ENCODE peak calls at places on chromosomes 13 and 19, in seven cellular contexts. N is upper lobe of right lung; Y is PC-9; R is Peyer's patch; G is lung; H is CD8-positive, alpha-beta memory T cell; U is pancreas. Q is an unnamed sample.

GRCh38 chr19:57302727-57303401 is 17.4 kb upstream of the ZNF543 start:
- DNase-seq in N (no peak), Y (peak; percentile 24), R (no peak), G (no peak), H (no peak), U (no peak), Q (no peak)

GRCh38 chr19:2523630-2524311 is 47.8 kb downstream of the GADD45B start:
- DNase-seq in N (no peak), Y (no peak), R (no peak), G (no peak), H (no peak), U (no peak), Q (peak; percentile 91)

GRCh38 chr19:39119830-39120229 is 5.8 kb upstream of the PAK4 start:
- DNase-seq in N (no peak), Y (no peak), R (no peak), G (no peak), H (no peak), U (no peak), Q (no peak)

GRCh38 chr13:38980628-38981078 is 10.0 kb downstream of the STOML3 start:
- DNase-seq in N (no peak), Y (no peak), R (no peak), G (no peak), H (no peak), U (no peak), Q (no peak)

GRCh38 chr13:44908266-44908665 is 81.0 kb downstream of the NUFIP1 start:
- DNase-seq in N (no peak), Y (no peak), R (no peak), G (no peak), H (no peak), U (no peak), Q (no peak)

GRCh38 chr13:41457589-41458186 is 338 bp downstream of the RGCC start:
- DNase-seq in N (peak; percentile 73), Y (no peak), R (peak; percentile 56), G (peak; percentile 33), H (no peak), U (no peak), Q (no peak)

GRCh38 chr13:32878172-32878571 is 138.1 kb upstream of the KL start:
- DNase-seq in N (no peak), Y (peak; percentile 67), R (no peak), G (peak; percentile 10), H (no peak), U (no peak), Q (no peak)

GRCh38 chr19:5293607-5294089 is 47.0 kb downstream of the PTPRS start:
- DNase-seq in N (peak; percentile 73), Y (no peak), R (no peak), G (no peak), H (no peak), U (no peak), Q (peak; percentile 69)

GRCh38 chr19:2164020-2164988 is 571 bp downstream of the DOT1L start:
- DNase-seq in N (no peak), Y (no peak), R (no peak), G (no peak), H (no peak), U (no peak), Q (peak; percentile 45)

GRCh38 chr13:31409678-31410356 is 210.0 kb downstream of the B3GLCT start:
- DNase-seq in N (no peak), Y (no peak), R (no peak), G (no peak), H (no peak), U (no peak), Q (no peak)

GRCh38 chr19:13995017-13995728 is 10.9 kb downstream of the RFX1 start:
- DNase-seq in N (no peak), Y (no peak), R (no peak), G (no peak), H (no peak), U (peak; percentile 84), Q (no peak)

GRCh38 chr19:45275370-45275971 is 24.4 kb downstream of the MARK4 start:
- DNase-seq in N (no peak), Y (no peak), R (no peak), G (no peak), H (no peak), U (no peak), Q (no peak)

GRCh38 chr19:2627319-2627829 is 75.1 kb downstream of the GNG7 start:
- DNase-seq in N (peak; percentile 89), Y (peak; percentile 91), R (peak; percentile 92), G (peak; percentile 78), H (no peak), U (peak; percentile 92), Q (peak; percentile 74)

GRCh38 chr13:41835871-41836270 is 125.0 kb downstream of the VWA8 start:
- DNase-seq in N (no peak), Y (no peak), R (no peak), G (no peak), H (no peak), U (no peak), Q (no peak)

GRCh38 chr19:46646402-46646801 is 10.4 kb upstream of the GNG8 start:
- DNase-seq in N (no peak), Y (no peak), R (no peak), G (no peak), H (no peak), U (no peak), Q (no peak)
- H3K4me1 ChIP-seq in N (no peaks in the 10 kb centered on the region), Y (no peaks in the 10 kb centered on the region), R (no peaks in the 10 kb centered on the region), G (peaks cover 4% of the 10 kb centered on the region), H (no peaks in the 10 kb centered on the region), U (no peaks in the 10 kb centered on the region), Q (no peaks in the 10 kb centered on the region)

GRCh38 chr13:91142572-91142971 is 204.9 kb upstream of the MIR17HG start:
- DNase-seq in N (no peak), Y (peak; percentile 53), R (no peak), G (no peak), H (no peak), U (peak; percentile 18), Q (no peak)
- H3K27ac ChIP-seq in N (no peak overlapping the region), Y (no peak overlapping the region), R (no peak overlapping the region), G (no peak overlapping the region), H (no peak overlapping the region), U (peak overlapping the region; percentile 67), Q (no peak overlapping the region)

DNA sequence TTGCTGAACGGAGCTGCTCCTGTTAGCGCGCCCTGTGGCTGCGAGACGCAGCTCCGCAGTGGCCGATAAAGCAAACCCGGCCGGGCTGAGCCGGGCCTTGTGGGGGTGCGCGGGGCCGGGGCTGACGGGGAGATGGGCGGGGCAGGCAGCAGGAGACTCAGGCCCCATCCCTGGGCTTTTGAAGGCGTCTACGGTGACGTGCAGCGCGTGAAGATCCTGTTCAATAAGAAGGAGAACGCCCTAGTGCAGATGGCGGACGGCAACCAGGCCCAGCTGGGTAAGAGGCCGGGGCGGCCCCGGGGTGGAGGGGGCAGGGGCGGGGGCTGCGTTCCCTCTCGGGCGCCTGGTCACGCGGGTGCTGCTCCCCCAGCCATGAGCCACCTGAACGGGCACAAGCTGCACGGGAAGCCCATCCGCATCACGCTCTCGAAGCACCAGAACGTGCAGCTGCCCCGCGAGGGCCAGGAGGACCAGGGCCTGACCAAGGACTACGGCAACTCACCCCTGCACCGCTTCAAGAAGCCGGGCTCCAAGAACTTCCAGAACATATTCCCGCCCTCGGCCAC is 11.0 kb downstream of the PTBP1 start:
- DNase-seq in N (peak; percentile 60), Y (no peak), R (no peak), G (no peak), H (no peak), U (no peak), Q (no peak)
- H3K36me3 ChIP-seq in N (peaks cover 90% of the 10 kb centered on the region), Y (peaks cover 24% of the 10 kb centered on the region), R (peaks cover 7% of the 10 kb centered on the region), G (peaks cover 64% of the 10 kb centered on the region), H (peaks cover 57% of the 10 kb centered on the region), U (peaks cover 87% of the 10 kb centered on the region), Q (peaks cover 97% of the 10 kb centered on the region)

DNA sequence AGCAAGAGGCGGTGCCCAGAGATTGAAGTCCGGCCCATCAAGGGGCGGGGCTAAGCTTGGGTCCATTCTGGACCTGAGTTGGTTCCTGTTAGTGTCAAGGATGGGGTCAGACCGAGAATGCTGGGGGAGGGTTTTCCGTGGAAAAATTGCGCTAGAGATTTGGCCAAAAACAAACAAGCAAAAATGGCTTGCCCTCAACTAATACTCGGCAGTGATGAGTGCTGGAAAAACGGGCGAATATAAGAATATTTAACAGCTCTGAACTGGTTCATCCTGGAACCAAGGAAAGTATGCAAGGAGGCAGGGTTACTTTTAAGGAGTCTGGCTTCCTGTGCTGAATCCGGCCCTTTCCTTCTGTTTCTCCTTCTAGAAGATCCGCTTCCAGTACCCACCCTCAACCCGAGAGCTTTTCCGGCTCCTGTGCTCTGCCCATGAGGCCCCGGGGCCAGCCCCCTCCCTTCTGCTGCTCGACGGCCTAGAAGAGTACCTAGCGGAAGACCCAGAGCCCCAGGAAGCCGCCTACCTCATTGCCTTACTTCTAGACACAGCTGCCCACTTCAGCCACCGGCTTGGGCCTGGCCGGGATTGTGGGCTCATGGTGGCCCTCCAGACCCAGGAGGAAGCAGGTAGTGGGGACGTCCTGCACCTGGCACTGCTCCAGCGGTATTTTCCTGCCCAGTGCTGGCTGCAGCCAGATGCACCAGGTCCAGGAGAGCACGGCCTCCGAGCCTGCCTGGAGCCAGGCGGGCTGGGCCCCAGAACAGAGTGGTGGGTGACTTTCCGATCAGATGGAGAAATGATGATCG is 880 bp downstream of the SWSAP1 start:
- DNase-seq in N (peak; percentile 87), Y (no peak), R (peak; percentile 88), G (peak; percentile 65), H (peak; percentile 86), U (peak; percentile 62), Q (no peak)
- H3K4me1 ChIP-seq in N (peaks cover 36% of the 10 kb centered on the region), Y (peaks cover 51% of the 10 kb centered on the region), R (no peaks in the 10 kb centered on the region), G (peaks cover 3% of the 10 kb centered on the region), H (peaks cover 41% of the 10 kb centered on the region), U (peaks cover 31% of the 10 kb centered on the region), Q (peaks cover 37% of the 10 kb centered on the region)

GRCh38 chr13:80131204-80131603 is 209.7 kb downstream of the SPRY2 start:
- DNase-seq in N (peak; percentile 90), Y (peak; percentile 41), R (peak; percentile 71), G (peak; percentile 82), H (no peak), U (peak; percentile 68), Q (peak; percentile 56)

GRCh38 chr13:80133631-80134083 is 207.3 kb downstream of the SPRY2 start:
- DNase-seq in N (no peak), Y (no peak), R (no peak), G (no peak), H (no peak), U (no peak), Q (no peak)

GRCh38 chr13:80134360-80134759 is 206.6 kb downstream of the SPRY2 start:
- DNase-seq in N (no peak), Y (no peak), R (no peak), G (no peak), H (no peak), U (no peak), Q (no peak)

GRCh38 chr13:80137994-80138393 is 202.9 kb downstream of the SPRY2 start:
- DNase-seq in N (no peak), Y (no peak), R (no peak), G (no peak), H (no peak), U (no peak), Q (no peak)

GRCh38 chr13:80132741-80133601 is 208.0 kb downstream of the SPRY2 start:
- DNase-seq in N (peak; percentile 72), Y (peak; percentile 81), R (peak; percentile 83), G (peak; percentile 72), H (no peak), U (peak; percentile 78), Q (peak; percentile 56)
- H3K27ac ChIP-seq in N (peak overlapping the region; percentile 84), Y (peak overlapping the region; percentile 47), R (peak overlapping the region; percentile 65), G (peak overlapping the region; percentile 75), H (no peak overlapping the region), U (peak overlapping the region; percentile 59), Q (no peak overlapping the region)

GRCh38 chr19:19316082-19316481 is 4.2 kb downstream of the SUGP1 start:
- DNase-seq in N (no peak), Y (no peak), R (no peak), G (no peak), H (no peak), U (no peak), Q (no peak)
- H3K36me3 ChIP-seq in N (peaks cover 44% of the 10 kb centered on the region), Y (peaks cover 10% of the 10 kb centered on the region), R (no peaks in the 10 kb centered on the region), G (no peaks in the 10 kb centered on the region), H (peaks cover 19% of the 10 kb centered on the region), U (peaks cover 22% of the 10 kb centered on the region), Q (peaks cover 46% of the 10 kb centered on the region)

GRCh38 chr13:102596147-102597028 is at the start of gene TPP2:
- DNase-seq in N (peak; percentile 100), Y (peak; percentile 96), R (peak; percentile 100), G (peak; percentile 99), H (peak; percentile 99), U (peak; percentile 99), Q (peak; percentile 98)
- H3K4me1 ChIP-seq in N (peaks cover 45% of the 10 kb centered on the region), Y (peaks cover 35% of the 10 kb centered on the region), R (no peaks in the 10 kb centered on the region), G (peaks cover 3% of the 10 kb centered on the region), H (peaks cover 48% of the 10 kb centered on the region), U (peaks cover 23% of the 10 kb centered on the region), Q (peaks cover 19% of the 10 kb centered on the region)

Q was measured in SJSA1.